ENCODE peak calls at places on chromosomes 6 and 20, in seven cellular contexts. H is T-helper 2 cell treated with Interferon-gamma antibody and Interleukin-4, amounts not matched to agents 5 μg/mL and 100 μg/mL, for 36 hours; X is head of caudate nucleus; K is effector memory CD8-positive, alpha-beta T cell; A is HT1080; U is IMR-90; J is left cardiac atrium. I is an unnamed sample.

GRCh38 chr6:73079611-73079955 is 145.7 kb downstream of the KHDC1L start:
- DNase-seq in H (no peak), A (peak), K (no peak), X (no peak), J (no peak), U (peak), I (no peak)

GRCh38 chr6:169363590-169363989 is 109.9 kb upstream of the THBS2 start:
- DNase-seq in K (no peak), A (no peak), J (no peak), U (peak), X (no peak), H (no peak), I (no peak)

GRCh38 chr20:62360854-62361798 is 6.0 kb downstream of the LAMA5 start:
- DNase-seq in J (peak), X (no peak), A (no peak), K (no peak), H (no peak), U (no peak), I (peak)

GRCh38 chr20:6053776-6054688 is at the start of gene LRRN4:
- DNase-seq in U (peak), H (no peak), J (no peak), X (no peak), K (no peak), A (peak), I (no peak)

GRCh38 chr20:23116301-23117089 is 30.4 kb upstream of the CD93 start:
- DNase-seq in X (no peak), U (peak), K (no peak), J (no peak), H (no peak), A (peak), I (no peak)

GRCh38 chr6:128882560-128882959 is 378 bp upstream of the LAMA2 start:
- DNase-seq in A (no peak), K (no peak), U (peak), J (no peak), X (no peak), H (no peak), I (no peak)

GRCh38 chr6:153677522-153677921 is 361.5 kb upstream of the OPRM1 start:
- DNase-seq in X (no peak), H (no peak), K (no peak), U (no peak), J (no peak), A (no peak), I (no peak)

GRCh38 chr6:106849130-106849529 is 125.4 kb downstream of the CD24 start:
- DNase-seq in J (no peak), A (no peak), X (no peak), H (no peak), K (no peak), U (no peak), I (no peak)

GRCh38 chr6:150453357-150453756 is 84.5 kb downstream of the IYD start:
- DNase-seq in J (no peak), K (no peak), H (no peak), A (no peak), U (no peak), X (no peak), I (no peak)

GRCh38 chr6:56364482-56365313 is 117.3 kb upstream of the COL21A1 start:
- DNase-seq in J (no peak), K (no peak), A (peak), X (no peak), H (no peak), U (peak), I (no peak)

GRCh38 chr6:44227138-44227770 is 3.9 kb downstream of the SLC29A1 start:
- DNase-seq in H (no peak), X (no peak), A (no peak), U (no peak), K (no peak), J (no peak), I (no peak)

GRCh38 chr20:7775072-7775471 is 165.2 kb downstream of the HAO1 start:
- DNase-seq in U (peak), H (no peak), K (no peak), J (no peak), X (no peak), A (no peak), I (no peak)

GRCh38 chr6:26109776-26110175 is 22.5 kb downstream of the HFE start:
- DNase-seq in A (no peak), K (no peak), X (no peak), U (no peak), J (no peak), H (no peak), I (no peak)

GRCh38 chr6:144351338-144351737 is 66.2 kb downstream of the UTRN start:
- DNase-seq in X (no peak), A (no peak), K (peak), H (no peak), J (no peak), U (no peak), I (no peak)

GRCh38 chr20:49717693-49718092 is 4.0 kb upstream of the B4GALT5 start:
- DNase-seq in H (no peak), A (peak), K (no peak), J (no peak), U (peak), X (no peak), I (no peak)

GRCh38 chr6:31797607-31798006 is 2.1 kb upstream of the VARS1 start:
- DNase-seq in A (no peak), K (no peak), X (no peak), U (no peak), H (no peak), J (no peak), I (no peak)

GRCh38 chr20:7272512-7272911 is 505.0 kb downstream of the BMP2 start:
- DNase-seq in A (no peak), J (no peak), K (no peak), X (no peak), H (no peak), U (no peak), I (no peak)

GRCh38 chr6:5645903-5646302 is 360.8 kb downstream of the NRN1 start:
- DNase-seq in H (no peak), U (no peak), A (no peak), K (no peak), J (no peak), X (no peak), I (no peak)

GRCh38 chr6:41976794-41977484 is 35.3 kb upstream of the CCND3 start:
- DNase-seq in K (no peak), J (no peak), A (peak), X (no peak), H (peak), U (peak), I (no peak)

GRCh38 chr6:68279793-68280557 is 355.1 kb upstream of the ADGRB3 start:
- DNase-seq in U (no peak), J (no peak), A (peak), K (no peak), X (no peak), H (no peak), I (no peak)

GRCh38 chr20:12644481-12644880 is 364.3 kb upstream of the SPTLC3 start:
- DNase-seq in X (no peak), K (no peak), J (no peak), H (no peak), U (no peak), A (no peak), I (no peak)

GRCh38 chr6:44219815-44220784 is 3.3 kb upstream of the SLC29A1 start:
- DNase-seq in H (no peak), U (no peak), J (no peak), X (no peak), A (no peak), K (no peak), I (no peak)

GRCh38 chr6:157259443-157259842 is 63.9 kb downstream of the TMEM242 start:
- DNase-seq in K (no peak), J (no peak), A (no peak), X (no peak), U (no peak), H (no peak), I (no peak)

GRCh38 chr20:44706371-44707258 is 8.6 kb upstream of the CCN5 start:
- DNase-seq in A (no peak), J (no peak), H (no peak), K (no peak), U (peak), X (no peak), I (peak)

GRCh38 chr6:168370310-168370991 is 50.9 kb upstream of the DACT2 start:
- DNase-seq in A (peak), J (peak), H (peak), X (peak), U (no peak), K (peak), I (peak)

GRCh38 chr20:17505664-17506517 is 25.3 kb downstream of the BFSP1 start:
- DNase-seq in U (peak), X (no peak), J (no peak), K (peak), A (no peak), H (peak), I (no peak)

GRCh38 chr6:100460650-100461204 is 4.0 kb downstream of the SIM1 start:
- DNase-seq in K (no peak), X (no peak), H (no peak), U (no peak), A (no peak), J (no peak), I (no peak)

GRCh38 chr20:8803065-8803464 is 265.8 kb upstream of the PLCB4 start:
- DNase-seq in X (no peak), J (no peak), U (no peak), K (no peak), A (peak), H (no peak), I (no peak)

GRCh38 chr6:139161817-139162284 is 27.0 kb downstream of the HECA start:
- DNase-seq in A (no peak), H (peak), J (no peak), X (no peak), U (no peak), K (peak), I (no peak)

GRCh38 chr20:35021831-35022230 is 66.2 kb downstream of the MYH7B start:
- DNase-seq in K (no peak), H (no peak), A (no peak), X (no peak), J (no peak), U (no peak), I (no peak)

GRCh38 chr6:48630511-48630910 is 519.5 kb upstream of the PTCHD4 start:
- DNase-seq in U (no peak), H (no peak), K (no peak), X (no peak), J (no peak), A (no peak), I (no peak)

GRCh38 chr6:30687659-30688431 is 1.4 kb upstream of the PPP1R18 start:
- DNase-seq in X (peak), U (peak), K (no peak), H (no peak), A (no peak), J (peak), I (peak)

GRCh38 chr6:147826698-147827097 is 318.2 kb downstream of the SAMD5 start:
- DNase-seq in X (no peak), H (no peak), K (no peak), U (no peak), J (no peak), A (no peak), I (no peak)

I was measured in uterus.